ENCODE peak calls at places on chromosome 15, in six cellular contexts. One of them, this sample, is unnamed.

GRCh38 chr15:66404532-66404931 is 17.8 kb downstream of the MAP2K1 start:
- DNase-seq in stimulated activated CD4-positive, alpha-beta T cell treated with anti-CD3 and anti-CD28 coated beads, Interleukin-15, amount 100 ng/mL, for 1 hour: no peak
- DNase-seq in fibroblast of pulmonary artery: no peak
- DNase-seq in GM10248: no peak
- DNase-seq in activated naive CD4-positive, alpha-beta T cell treated with anti-CD3 and anti-CD28 coated beads, Interleukin-2, amount 50 U/mL, for 16 hours: no peak
- DNase-seq in SJSA1: no peak
- DNase-seq in this sample: no peak

GRCh38 chr15:64286473-64286872 is 69.5 kb downstream of the CSNK1G1 start:
- DNase-seq in activated naive CD4-positive, alpha-beta T cell treated with anti-CD3 and anti-CD28 coated beads, Interleukin-2, amount 50 U/mL, for 16 hours: no peak
- DNase-seq in fibroblast of pulmonary artery: no peak
- DNase-seq in GM10248: no peak
- DNase-seq in stimulated activated CD4-positive, alpha-beta T cell treated with anti-CD3 and anti-CD28 coated beads, Interleukin-15, amount 100 ng/mL, for 1 hour: no peak
- DNase-seq in SJSA1: no peak
- DNase-seq in this sample: no peak

GRCh38 chr15:89177633-89178306 is 43.6 kb downstream of the RLBP1 start:
- DNase-seq in fibroblast of pulmonary artery: peak
- DNase-seq in SJSA1: peak
- DNase-seq in stimulated activated CD4-positive, alpha-beta T cell treated with anti-CD3 and anti-CD28 coated beads, Interleukin-15, amount 100 ng/mL, for 1 hour: peak
- DNase-seq in activated naive CD4-positive, alpha-beta T cell treated with anti-CD3 and anti-CD28 coated beads, Interleukin-2, amount 50 U/mL, for 16 hours: peak
- DNase-seq in GM10248: peak
- DNase-seq in this sample: peak

GRCh38 chr15:101070502-101071273 is 151.5 kb downstream of the LRRK1 start:
- DNase-seq in stimulated activated CD4-positive, alpha-beta T cell treated with anti-CD3 and anti-CD28 coated beads, Interleukin-15, amount 100 ng/mL, for 1 hour: no peak
- DNase-seq in GM10248: no peak
- DNase-seq in fibroblast of pulmonary artery: peak
- DNase-seq in SJSA1: peak
- DNase-seq in activated naive CD4-positive, alpha-beta T cell treated with anti-CD3 and anti-CD28 coated beads, Interleukin-2, amount 50 U/mL, for 16 hours: no peak
- DNase-seq in this sample: peak

GRCh38 chr15:67149859-67150824 is 84.7 kb downstream of the SMAD3 start:
- DNase-seq in stimulated activated CD4-positive, alpha-beta T cell treated with anti-CD3 and anti-CD28 coated beads, Interleukin-15, amount 100 ng/mL, for 1 hour: no peak
- DNase-seq in GM10248: peak
- DNase-seq in SJSA1: peak
- DNase-seq in activated naive CD4-positive, alpha-beta T cell treated with anti-CD3 and anti-CD28 coated beads, Interleukin-2, amount 50 U/mL, for 16 hours: peak
- DNase-seq in fibroblast of pulmonary artery: peak
- DNase-seq in this sample: peak

GRCh38 chr15:58201536-58201935 is 63.4 kb downstream of the AQP9 start:
- DNase-seq in activated naive CD4-positive, alpha-beta T cell treated with anti-CD3 and anti-CD28 coated beads, Interleukin-2, amount 50 U/mL, for 16 hours: no peak
- DNase-seq in SJSA1: no peak
- DNase-seq in fibroblast of pulmonary artery: peak
- DNase-seq in GM10248: no peak
- DNase-seq in stimulated activated CD4-positive, alpha-beta T cell treated with anti-CD3 and anti-CD28 coated beads, Interleukin-15, amount 100 ng/mL, for 1 hour: no peak
- DNase-seq in this sample: peak

GRCh38 chr15:63246691-63247464 is 30.5 kb upstream of the APH1B start:
- DNase-seq in activated naive CD4-positive, alpha-beta T cell treated with anti-CD3 and anti-CD28 coated beads, Interleukin-2, amount 50 U/mL, for 16 hours: no peak
- DNase-seq in stimulated activated CD4-positive, alpha-beta T cell treated with anti-CD3 and anti-CD28 coated beads, Interleukin-15, amount 100 ng/mL, for 1 hour: no peak
- DNase-seq in fibroblast of pulmonary artery: peak
- DNase-seq in GM10248: no peak
- DNase-seq in SJSA1: no peak
- DNase-seq in this sample: peak

GRCh38 chr15:73346735-73347312 is 21.9 kb downstream of the HCN4 start:
- DNase-seq in stimulated activated CD4-positive, alpha-beta T cell treated with anti-CD3 and anti-CD28 coated beads, Interleukin-15, amount 100 ng/mL, for 1 hour: peak
- DNase-seq in fibroblast of pulmonary artery: peak
- DNase-seq in activated naive CD4-positive, alpha-beta T cell treated with anti-CD3 and anti-CD28 coated beads, Interleukin-2, amount 50 U/mL, for 16 hours: peak
- DNase-seq in GM10248: peak
- DNase-seq in SJSA1: no peak
- DNase-seq in this sample: peak

GRCh38 chr15:90681480-90681879 is 35.7 kb upstream of the BLM start:
- DNase-seq in fibroblast of pulmonary artery: peak
- DNase-seq in GM10248: no peak
- DNase-seq in stimulated activated CD4-positive, alpha-beta T cell treated with anti-CD3 and anti-CD28 coated beads, Interleukin-15, amount 100 ng/mL, for 1 hour: no peak
- DNase-seq in activated naive CD4-positive, alpha-beta T cell treated with anti-CD3 and anti-CD28 coated beads, Interleukin-2, amount 50 U/mL, for 16 hours: no peak
- DNase-seq in SJSA1: peak
- DNase-seq in this sample: peak

GRCh38 chr15:82709081-82709420 is 624 bp downstream of the AP3B2 start:
- DNase-seq in stimulated activated CD4-positive, alpha-beta T cell treated with anti-CD3 and anti-CD28 coated beads, Interleukin-15, amount 100 ng/mL, for 1 hour: no peak
- DNase-seq in fibroblast of pulmonary artery: peak
- DNase-seq in activated naive CD4-positive, alpha-beta T cell treated with anti-CD3 and anti-CD28 coated beads, Interleukin-2, amount 50 U/mL, for 16 hours: no peak
- DNase-seq in SJSA1: no peak
- DNase-seq in GM10248: no peak
- DNase-seq in this sample: peak

GRCh38 chr15:101137312-101137940 is 114.4 kb downstream of the CHSY1 start:
- DNase-seq in stimulated activated CD4-positive, alpha-beta T cell treated with anti-CD3 and anti-CD28 coated beads, Interleukin-15, amount 100 ng/mL, for 1 hour: no peak
- DNase-seq in SJSA1: no peak
- DNase-seq in fibroblast of pulmonary artery: no peak
- DNase-seq in GM10248: no peak
- DNase-seq in activated naive CD4-positive, alpha-beta T cell treated with anti-CD3 and anti-CD28 coated beads, Interleukin-2, amount 50 U/mL, for 16 hours: no peak
- DNase-seq in this sample: no peak

GRCh38 chr15:22968356-22968755 is 11.8 kb downstream of the CYFIP1 start:
- DNase-seq in fibroblast of pulmonary artery: peak
- DNase-seq in SJSA1: peak
- DNase-seq in GM10248: no peak
- DNase-seq in activated naive CD4-positive, alpha-beta T cell treated with anti-CD3 and anti-CD28 coated beads, Interleukin-2, amount 50 U/mL, for 16 hours: no peak
- DNase-seq in stimulated activated CD4-positive, alpha-beta T cell treated with anti-CD3 and anti-CD28 coated beads, Interleukin-15, amount 100 ng/mL, for 1 hour: no peak
- DNase-seq in this sample: peak

GRCh38 chr15:69798481-69799315 is 299.0 kb downstream of the TLE3 start:
- DNase-seq in activated naive CD4-positive, alpha-beta T cell treated with anti-CD3 and anti-CD28 coated beads, Interleukin-2, amount 50 U/mL, for 16 hours: no peak
- DNase-seq in SJSA1: peak
- DNase-seq in stimulated activated CD4-positive, alpha-beta T cell treated with anti-CD3 and anti-CD28 coated beads, Interleukin-15, amount 100 ng/mL, for 1 hour: no peak
- DNase-seq in GM10248: no peak
- DNase-seq in fibroblast of pulmonary artery: peak
- DNase-seq in this sample: peak

GRCh38 chr15:56042982-56043980 is 49.9 kb upstream of the NEDD4 start:
- DNase-seq in GM10248: no peak
- DNase-seq in activated naive CD4-positive, alpha-beta T cell treated with anti-CD3 and anti-CD28 coated beads, Interleukin-2, amount 50 U/mL, for 16 hours: no peak
- DNase-seq in stimulated activated CD4-positive, alpha-beta T cell treated with anti-CD3 and anti-CD28 coated beads, Interleukin-15, amount 100 ng/mL, for 1 hour: no peak
- DNase-seq in fibroblast of pulmonary artery: no peak
- DNase-seq in SJSA1: no peak
- DNase-seq in this sample: no peak

GRCh38 chr15:69990566-69991391 is 106.9 kb downstream of the TLE3 start:
- DNase-seq in GM10248: no peak
- DNase-seq in activated naive CD4-positive, alpha-beta T cell treated with anti-CD3 and anti-CD28 coated beads, Interleukin-2, amount 50 U/mL, for 16 hours: no peak
- DNase-seq in SJSA1: no peak
- DNase-seq in stimulated activated CD4-positive, alpha-beta T cell treated with anti-CD3 and anti-CD28 coated beads, Interleukin-15, amount 100 ng/mL, for 1 hour: no peak
- DNase-seq in fibroblast of pulmonary artery: no peak
- DNase-seq in this sample: no peak

GRCh38 chr15:26087881-26088280 is 224.8 kb upstream of the ATP10A start:
- DNase-seq in fibroblast of pulmonary artery: no peak
- DNase-seq in GM10248: no peak
- DNase-seq in SJSA1: no peak
- DNase-seq in stimulated activated CD4-positive, alpha-beta T cell treated with anti-CD3 and anti-CD28 coated beads, Interleukin-15, amount 100 ng/mL, for 1 hour: no peak
- DNase-seq in activated naive CD4-positive, alpha-beta T cell treated with anti-CD3 and anti-CD28 coated beads, Interleukin-2, amount 50 U/mL, for 16 hours: no peak
- DNase-seq in this sample: no peak

GRCh38 chr15:45731331-45731730 is 96.5 kb downstream of the SQOR start:
- DNase-seq in stimulated activated CD4-positive, alpha-beta T cell treated with anti-CD3 and anti-CD28 coated beads, Interleukin-15, amount 100 ng/mL, for 1 hour: no peak
- DNase-seq in SJSA1: no peak
- DNase-seq in activated naive CD4-positive, alpha-beta T cell treated with anti-CD3 and anti-CD28 coated beads, Interleukin-2, amount 50 U/mL, for 16 hours: no peak
- DNase-seq in fibroblast of pulmonary artery: no peak
- DNase-seq in GM10248: no peak
- DNase-seq in this sample: no peak

GRCh38 chr15:71437919-71438318 is 322.6 kb downstream of the THSD4 start:
- DNase-seq in stimulated activated CD4-positive, alpha-beta T cell treated with anti-CD3 and anti-CD28 coated beads, Interleukin-15, amount 100 ng/mL, for 1 hour: no peak
- DNase-seq in GM10248: no peak
- DNase-seq in SJSA1: no peak
- DNase-seq in activated naive CD4-positive, alpha-beta T cell treated with anti-CD3 and anti-CD28 coated beads, Interleukin-2, amount 50 U/mL, for 16 hours: no peak
- DNase-seq in fibroblast of pulmonary artery: no peak
- DNase-seq in this sample: no peak

GRCh38 chr15:67106764-67107013 is 41.3 kb downstream of the SMAD3 start:
- DNase-seq in fibroblast of pulmonary artery: no peak
- DNase-seq in GM10248: no peak
- DNase-seq in activated naive CD4-positive, alpha-beta T cell treated with anti-CD3 and anti-CD28 coated beads, Interleukin-2, amount 50 U/mL, for 16 hours: no peak
- DNase-seq in stimulated activated CD4-positive, alpha-beta T cell treated with anti-CD3 and anti-CD28 coated beads, Interleukin-15, amount 100 ng/mL, for 1 hour: no peak
- DNase-seq in SJSA1: no peak
- DNase-seq in this sample: no peak

GRCh38 chr15:65306551-65306950 is 2.1 kb downstream of the RNU5B-1 start:
- DNase-seq in stimulated activated CD4-positive, alpha-beta T cell treated with anti-CD3 and anti-CD28 coated beads, Interleukin-15, amount 100 ng/mL, for 1 hour: no peak
- DNase-seq in activated naive CD4-positive, alpha-beta T cell treated with anti-CD3 and anti-CD28 coated beads, Interleukin-2, amount 50 U/mL, for 16 hours: no peak
- DNase-seq in fibroblast of pulmonary artery: no peak
- DNase-seq in GM10248: no peak
- DNase-seq in SJSA1: no peak
- DNase-seq in this sample: no peak

GRCh38 chr15:64209680-64210334 is 47.0 kb upstream of the PPIB start:
- DNase-seq in SJSA1: peak
- DNase-seq in stimulated activated CD4-positive, alpha-beta T cell treated with anti-CD3 and anti-CD28 coated beads, Interleukin-15, amount 100 ng/mL, for 1 hour: no peak
- DNase-seq in activated naive CD4-positive, alpha-beta T cell treated with anti-CD3 and anti-CD28 coated beads, Interleukin-2, amount 50 U/mL, for 16 hours: no peak
- DNase-seq in GM10248: peak
- DNase-seq in fibroblast of pulmonary artery: peak
- DNase-seq in this sample: peak

GRCh38 chr15:48001393-48002059 is 119.3 kb upstream of the SLC24A5 start:
- DNase-seq in stimulated activated CD4-positive, alpha-beta T cell treated with anti-CD3 and anti-CD28 coated beads, Interleukin-15, amount 100 ng/mL, for 1 hour: no peak
- DNase-seq in SJSA1: no peak
- DNase-seq in fibroblast of pulmonary artery: no peak
- DNase-seq in activated naive CD4-positive, alpha-beta T cell treated with anti-CD3 and anti-CD28 coated beads, Interleukin-2, amount 50 U/mL, for 16 hours: no peak
- DNase-seq in GM10248: peak
- DNase-seq in this sample: no peak

GRCh38 chr15:78207641-78208340 is 26.6 kb downstream of the ACSBG1 start:
- DNase-seq in SJSA1: no peak
- DNase-seq in activated naive CD4-positive, alpha-beta T cell treated with anti-CD3 and anti-CD28 coated beads, Interleukin-2, amount 50 U/mL, for 16 hours: no peak
- DNase-seq in GM10248: no peak
- DNase-seq in fibroblast of pulmonary artery: no peak
- DNase-seq in stimulated activated CD4-positive, alpha-beta T cell treated with anti-CD3 and anti-CD28 coated beads, Interleukin-15, amount 100 ng/mL, for 1 hour: no peak
- DNase-seq in this sample: no peak

GRCh38 chr15:50791537-50791885 is 26.0 kb upstream of the SPPL2A start:
- DNase-seq in SJSA1: no peak
- DNase-seq in GM10248: no peak
- DNase-seq in stimulated activated CD4-positive, alpha-beta T cell treated with anti-CD3 and anti-CD28 coated beads, Interleukin-15, amount 100 ng/mL, for 1 hour: no peak
- DNase-seq in fibroblast of pulmonary artery: no peak
- DNase-seq in activated naive CD4-positive, alpha-beta T cell treated with anti-CD3 and anti-CD28 coated beads, Interleukin-2, amount 50 U/mL, for 16 hours: no peak
- DNase-seq in this sample: no peak

GRCh38 chr15:77702211-77702957 is 69.7 kb upstream of the LINGO1 start:
- DNase-seq in activated naive CD4-positive, alpha-beta T cell treated with anti-CD3 and anti-CD28 coated beads, Interleukin-2, amount 50 U/mL, for 16 hours: no peak
- DNase-seq in SJSA1: peak
- DNase-seq in stimulated activated CD4-positive, alpha-beta T cell treated with anti-CD3 and anti-CD28 coated beads, Interleukin-15, amount 100 ng/mL, for 1 hour: no peak
- DNase-seq in GM10248: peak
- DNase-seq in fibroblast of pulmonary artery: peak
- DNase-seq in this sample: peak

GRCh38 chr15:78448441-78449219 is 10.6 kb downstream of the IREB2 start:
- DNase-seq in SJSA1: no peak
- DNase-seq in stimulated activated CD4-positive, alpha-beta T cell treated with anti-CD3 and anti-CD28 coated beads, Interleukin-15, amount 100 ng/mL, for 1 hour: no peak
- DNase-seq in fibroblast of pulmonary artery: no peak
- DNase-seq in activated naive CD4-positive, alpha-beta T cell treated with anti-CD3 and anti-CD28 coated beads, Interleukin-2, amount 50 U/mL, for 16 hours: no peak
- DNase-seq in GM10248: no peak
- DNase-seq in this sample: peak

This sample was measured in choroid plexus epithelial cell.